ENCODE peak calls at places on chromosomes 5 and 9, in ten cellular contexts. One of them, this sample, is unnamed.

GRCh38 chr5:74850016-74850415 is 16.2 kb downstream of the FAM169A start:
- DNase-seq in RWPE1: no peak
- DNase-seq in HuH-7: no peak
- DNase-seq in LoVo: no peak
- DNase-seq in left lobe of liver: no peak
- DNase-seq in lung microvascular endothelial cell: no peak
- DNase-seq in NCI-H1105 treated with DMSO at 0.1 percent for 48 hours: no peak
- DNase-seq in type B pancreatic cell: no peak
- DNase-seq in HCEC 1CT: no peak
- DNase-seq in M059J: no peak
- DNase-seq in this sample: no peak

GRCh38 chr5:68086857-68087256 is 128.7 kb upstream of the PIK3R1 start:
- DNase-seq in LoVo: no peak
- DNase-seq in type B pancreatic cell: no peak
- DNase-seq in left lobe of liver: no peak
- DNase-seq in M059J: peak; percentile 65
- DNase-seq in RWPE1: no peak
- DNase-seq in HuH-7: no peak
- DNase-seq in lung microvascular endothelial cell: peak; percentile 86
- DNase-seq in HCEC 1CT: peak; percentile 83
- DNase-seq in NCI-H1105 treated with DMSO at 0.1 percent for 48 hours: no peak
- DNase-seq in this sample: no peak

GRCh38 chr9:91690540-91691249 is 259.3 kb downstream of the ROR2 start:
- DNase-seq in type B pancreatic cell: no peak
- DNase-seq in lung microvascular endothelial cell: peak; percentile 28
- DNase-seq in HCEC 1CT: no peak
- DNase-seq in M059J: peak; percentile 57
- DNase-seq in HuH-7: no peak
- DNase-seq in LoVo: no peak
- DNase-seq in left lobe of liver: no peak
- DNase-seq in NCI-H1105 treated with DMSO at 0.1 percent for 48 hours: peak; percentile 24
- DNase-seq in RWPE1: no peak
- DNase-seq in this sample: no peak

GRCh38 chr9:115276621-115277020 is 158.7 kb upstream of the TNC start:
- DNase-seq in NCI-H1105 treated with DMSO at 0.1 percent for 48 hours: no peak
- DNase-seq in M059J: peak; percentile 67
- DNase-seq in LoVo: no peak
- DNase-seq in type B pancreatic cell: no peak
- DNase-seq in HuH-7: no peak
- DNase-seq in lung microvascular endothelial cell: no peak
- DNase-seq in left lobe of liver: no peak
- DNase-seq in HCEC 1CT: no peak
- DNase-seq in RWPE1: no peak
- DNase-seq in this sample: no peak

GRCh38 chr9:126057869-126058467 is 268.7 kb upstream of the MVB12B start:
- DNase-seq in M059J: no peak
- DNase-seq in left lobe of liver: no peak
- DNase-seq in LoVo: no peak
- DNase-seq in RWPE1: no peak
- DNase-seq in HuH-7: no peak
- DNase-seq in HCEC 1CT: no peak
- DNase-seq in NCI-H1105 treated with DMSO at 0.1 percent for 48 hours: peak; percentile 91
- DNase-seq in lung microvascular endothelial cell: no peak
- DNase-seq in type B pancreatic cell: no peak
- DNase-seq in this sample: no peak

GRCh38 chr9:75890541-75891276 is at the start of gene PCSK5:
- DNase-seq in HCEC 1CT: peak; percentile 83
- DNase-seq in lung microvascular endothelial cell: peak; percentile 95
- DNase-seq in left lobe of liver: peak; percentile 87
- DNase-seq in type B pancreatic cell: peak; percentile 91
- DNase-seq in M059J: peak; percentile 73
- DNase-seq in RWPE1: peak; percentile 89
- DNase-seq in HuH-7: peak; percentile 92
- DNase-seq in LoVo: peak; percentile 88
- DNase-seq in NCI-H1105 treated with DMSO at 0.1 percent for 48 hours: peak; percentile 89
- DNase-seq in this sample: peak; percentile 90

GRCh38 chr5:108451269-108451668 is 69.4 kb upstream of the FBXL17 start:
- DNase-seq in RWPE1: no peak
- DNase-seq in type B pancreatic cell: no peak
- DNase-seq in left lobe of liver: no peak
- DNase-seq in HuH-7: no peak
- DNase-seq in NCI-H1105 treated with DMSO at 0.1 percent for 48 hours: no peak
- DNase-seq in M059J: no peak
- DNase-seq in lung microvascular endothelial cell: no peak
- DNase-seq in LoVo: no peak
- DNase-seq in HCEC 1CT: peak; percentile 18
- DNase-seq in this sample: no peak

GRCh38 chr9:111003182-111003581 is 35.1 kb downstream of the LPAR1 start:
- DNase-seq in HuH-7: no peak
- DNase-seq in RWPE1: no peak
- DNase-seq in M059J: no peak
- DNase-seq in type B pancreatic cell: no peak
- DNase-seq in NCI-H1105 treated with DMSO at 0.1 percent for 48 hours: no peak
- DNase-seq in LoVo: no peak
- DNase-seq in left lobe of liver: no peak
- DNase-seq in HCEC 1CT: no peak
- DNase-seq in lung microvascular endothelial cell: no peak
- DNase-seq in this sample: no peak

GRCh38 chr9:75624984-75625383 is 265.5 kb upstream of the PCSK5 start:
- DNase-seq in HuH-7: no peak
- DNase-seq in LoVo: no peak
- DNase-seq in RWPE1: no peak
- DNase-seq in lung microvascular endothelial cell: no peak
- DNase-seq in NCI-H1105 treated with DMSO at 0.1 percent for 48 hours: no peak
- DNase-seq in M059J: no peak
- DNase-seq in HCEC 1CT: no peak
- DNase-seq in left lobe of liver: no peak
- DNase-seq in type B pancreatic cell: no peak
- DNase-seq in this sample: no peak

This sample was measured in right lobe of liver.